ENCODE peak calls at places on chromosomes 5 and 9, in ten cellular contexts. One of them, this sample, is unnamed.
A peak's percentile ranks its signal among the peaks of the same experiment; 100 is the strongest.

GRCh38 chr5:77936365-77936693 is 160.2 kb upstream of the TBCA start:
- DNase-seq in fibroblast of pulmonary artery: no peak
- DNase-seq in neural progenitor cell: no peak
- DNase-seq in epithelial cell of esophagus: no peak
- DNase-seq in dorsolateral prefrontal cortex: no peak
- DNase-seq in endothelial cell: no peak
- DNase-seq in glutamatergic neuron: no peak
- DNase-seq in B cell: no peak
- DNase-seq in mammary epithelial cell: no peak
- DNase-seq in fibroblast of mammary gland: no peak
- DNase-seq in this sample: no peak

GRCh38 chr5:1167728-1168709 is 33.4 kb upstream of the SLC6A19 start:
- DNase-seq in fibroblast of pulmonary artery: peak; percentile 82
- DNase-seq in neural progenitor cell: peak; percentile 82
- DNase-seq in epithelial cell of esophagus: peak; percentile 69
- DNase-seq in dorsolateral prefrontal cortex: peak; percentile 54
- DNase-seq in endothelial cell: peak; percentile 81
- DNase-seq in glutamatergic neuron: peak; percentile 78
- DNase-seq in B cell: peak; percentile 82
- DNase-seq in mammary epithelial cell: peak; percentile 56
- DNase-seq in fibroblast of mammary gland: peak; percentile 65
- DNase-seq in this sample: peak; percentile 79

GRCh38 chr9:133168432-133168831 is 4.7 kb upstream of the GBGT1 start:
- DNase-seq in fibroblast of pulmonary artery: no peak
- DNase-seq in neural progenitor cell: no peak
- DNase-seq in epithelial cell of esophagus: peak; percentile 24
- DNase-seq in dorsolateral prefrontal cortex: no peak
- DNase-seq in endothelial cell: no peak
- DNase-seq in glutamatergic neuron: no peak
- DNase-seq in B cell: no peak
- DNase-seq in mammary epithelial cell: no peak
- DNase-seq in fibroblast of mammary gland: no peak
- DNase-seq in this sample: no peak

GRCh38 chr9:76227165-76227564 is 167.1 kb downstream of the RFK start:
- DNase-seq in fibroblast of pulmonary artery: no peak
- DNase-seq in neural progenitor cell: no peak
- DNase-seq in epithelial cell of esophagus: no peak
- DNase-seq in dorsolateral prefrontal cortex: no peak
- DNase-seq in endothelial cell: no peak
- DNase-seq in glutamatergic neuron: no peak
- DNase-seq in B cell: no peak
- DNase-seq in mammary epithelial cell: no peak
- DNase-seq in fibroblast of mammary gland: no peak
- DNase-seq in this sample: no peak

GRCh38 chr9:124844291-124844690 is 9.0 kb upstream of the WDR38 start:
- DNase-seq in fibroblast of pulmonary artery: no peak
- DNase-seq in neural progenitor cell: no peak
- DNase-seq in epithelial cell of esophagus: no peak
- DNase-seq in dorsolateral prefrontal cortex: no peak
- DNase-seq in endothelial cell: no peak
- DNase-seq in glutamatergic neuron: no peak
- DNase-seq in B cell: no peak
- DNase-seq in mammary epithelial cell: no peak
- DNase-seq in fibroblast of mammary gland: no peak
- DNase-seq in this sample: no peak

GRCh38 chr5:69211200-69211599 is 21.8 kb downstream of the CENPH start:
- DNase-seq in fibroblast of pulmonary artery: no peak
- DNase-seq in neural progenitor cell: no peak
- DNase-seq in epithelial cell of esophagus: no peak
- DNase-seq in dorsolateral prefrontal cortex: no peak
- DNase-seq in endothelial cell: no peak
- DNase-seq in glutamatergic neuron: no peak
- DNase-seq in B cell: no peak
- DNase-seq in mammary epithelial cell: no peak
- DNase-seq in fibroblast of mammary gland: no peak
- DNase-seq in this sample: no peak

GRCh38 chr5:81688215-81688614 is 62.7 kb downstream of the SSBP2 start:
- DNase-seq in fibroblast of pulmonary artery: no peak
- DNase-seq in neural progenitor cell: no peak
- DNase-seq in epithelial cell of esophagus: no peak
- DNase-seq in dorsolateral prefrontal cortex: no peak
- DNase-seq in endothelial cell: no peak
- DNase-seq in glutamatergic neuron: no peak
- DNase-seq in B cell: no peak
- DNase-seq in mammary epithelial cell: peak; percentile 9
- DNase-seq in fibroblast of mammary gland: no peak
- DNase-seq in this sample: no peak

GRCh38 chr9:90515550-90515949 is 127.1 kb downstream of the DIRAS2 start:
- DNase-seq in fibroblast of pulmonary artery: no peak
- DNase-seq in neural progenitor cell: no peak
- DNase-seq in epithelial cell of esophagus: no peak
- DNase-seq in dorsolateral prefrontal cortex: no peak
- DNase-seq in endothelial cell: no peak
- DNase-seq in glutamatergic neuron: no peak
- DNase-seq in B cell: no peak
- DNase-seq in mammary epithelial cell: no peak
- DNase-seq in fibroblast of mammary gland: no peak
- DNase-seq in this sample: no peak

GRCh38 chr9:2991292-2991691 is 147.4 kb upstream of the PUM3 start:
- DNase-seq in fibroblast of pulmonary artery: peak; percentile 1
- DNase-seq in neural progenitor cell: no peak
- DNase-seq in epithelial cell of esophagus: no peak
- DNase-seq in dorsolateral prefrontal cortex: no peak
- DNase-seq in endothelial cell: no peak
- DNase-seq in glutamatergic neuron: no peak
- DNase-seq in B cell: no peak
- DNase-seq in mammary epithelial cell: no peak
- DNase-seq in fibroblast of mammary gland: no peak
- DNase-seq in this sample: no peak

DNA sequence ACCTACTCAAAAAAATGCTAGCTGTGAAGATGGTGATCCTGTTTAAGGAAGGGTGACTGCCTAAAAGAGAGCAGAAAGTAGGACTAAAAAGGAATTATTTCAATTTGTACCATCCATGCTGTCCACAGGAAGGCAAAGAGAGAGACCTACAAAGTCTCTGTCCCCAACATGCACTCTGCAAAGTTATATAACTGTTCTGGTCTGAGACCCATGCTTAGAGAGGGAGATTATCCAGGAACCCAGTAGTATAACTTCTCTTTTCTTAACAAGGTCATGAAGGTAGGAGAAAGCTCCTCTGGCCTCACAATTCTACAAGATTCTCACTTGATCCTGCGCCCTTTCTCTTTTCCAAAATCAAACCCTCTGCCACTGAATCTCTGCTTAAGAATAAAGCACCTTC is 25.8 kb downstream of the SLC22A4 start:
- DNase-seq in fibroblast of pulmonary artery: no peak
- DNase-seq in neural progenitor cell: no peak
- DNase-seq in epithelial cell of esophagus: no peak
- DNase-seq in dorsolateral prefrontal cortex: no peak
- DNase-seq in endothelial cell: no peak
- DNase-seq in glutamatergic neuron: no peak
- DNase-seq in B cell: no peak
- DNase-seq in mammary epithelial cell: no peak
- DNase-seq in fibroblast of mammary gland: no peak
- DNase-seq in this sample: no peak
- TF ChIP-seq CTCF in fibroblast of pulmonary artery: no peak
- TF ChIP-seq CTCF in neural progenitor cell: no peak
- TF ChIP-seq CTCF in epithelial cell of esophagus: no peak
- TF ChIP-seq CTCF in dorsolateral prefrontal cortex: no peak
- TF ChIP-seq CTCF in endothelial cell: no peak
- TF ChIP-seq CTCF in glutamatergic neuron: no peak
- TF ChIP-seq CTCF in B cell: no peak
- TF ChIP-seq CTCF in mammary epithelial cell: no peak
- TF ChIP-seq CTCF in fibroblast of mammary gland: no peak
- TF ChIP-seq CTCF in this sample: no peak

DNA sequence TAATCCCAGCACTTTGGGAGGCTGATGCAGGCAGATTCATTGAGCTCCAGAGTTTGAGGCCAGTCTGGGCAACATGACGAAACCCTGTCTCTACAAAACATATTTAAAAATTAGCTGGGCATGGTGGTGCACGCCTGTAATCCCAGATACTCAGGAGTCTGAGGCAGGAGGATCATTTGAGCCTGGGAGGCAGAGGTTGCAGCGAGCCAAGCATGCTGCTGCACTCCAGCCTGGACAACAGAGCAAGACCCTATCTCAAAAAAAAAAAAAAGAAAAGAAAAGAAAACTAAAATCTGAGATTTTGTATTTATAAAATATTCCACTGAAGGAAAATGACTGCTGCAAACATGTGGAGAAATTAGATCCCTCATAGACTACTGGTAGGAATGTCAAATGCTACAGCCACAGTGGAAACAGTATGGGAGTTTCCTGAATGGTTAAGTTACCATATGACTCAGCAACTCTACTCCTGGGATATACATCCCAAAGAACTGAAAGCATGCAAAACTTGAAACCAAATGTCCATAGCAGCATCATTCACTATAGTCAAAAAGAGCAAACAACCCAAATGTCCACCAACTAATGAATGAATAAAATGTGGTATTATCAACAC is 106.1 kb downstream of the UBAP2 start:
- DNase-seq in fibroblast of pulmonary artery: peak; percentile 85
- DNase-seq in neural progenitor cell: no peak
- DNase-seq in epithelial cell of esophagus: peak; percentile 69
- DNase-seq in dorsolateral prefrontal cortex: no peak
- DNase-seq in endothelial cell: no peak
- DNase-seq in glutamatergic neuron: no peak
- DNase-seq in B cell: no peak
- DNase-seq in mammary epithelial cell: peak; percentile 63
- DNase-seq in fibroblast of mammary gland: peak; percentile 77
- DNase-seq in this sample: no peak
- TF ChIP-seq CTCF in fibroblast of pulmonary artery: peak; percentile 59
- TF ChIP-seq CTCF in neural progenitor cell: no peak
- TF ChIP-seq CTCF in epithelial cell of esophagus: peak; percentile 39
- TF ChIP-seq CTCF in dorsolateral prefrontal cortex: no peak
- TF ChIP-seq CTCF in endothelial cell: no peak
- TF ChIP-seq CTCF in glutamatergic neuron: no peak
- TF ChIP-seq CTCF in B cell: no peak
- TF ChIP-seq CTCF in mammary epithelial cell: peak; percentile 31
- TF ChIP-seq CTCF in fibroblast of mammary gland: peak; percentile 56
- TF ChIP-seq CTCF in this sample: no peak

GRCh38 chr9:88711719-88712118 is 176.7 kb downstream of the NXNL2 start:
- DNase-seq in fibroblast of pulmonary artery: no peak
- DNase-seq in neural progenitor cell: no peak
- DNase-seq in epithelial cell of esophagus: no peak
- DNase-seq in dorsolateral prefrontal cortex: no peak
- DNase-seq in endothelial cell: no peak
- DNase-seq in glutamatergic neuron: no peak
- DNase-seq in B cell: no peak
- DNase-seq in mammary epithelial cell: no peak
- DNase-seq in fibroblast of mammary gland: no peak
- DNase-seq in this sample: no peak

GRCh38 chr9:88702985-88703384 is 168.0 kb downstream of the NXNL2 start:
- DNase-seq in fibroblast of pulmonary artery: no peak
- DNase-seq in neural progenitor cell: no peak
- DNase-seq in epithelial cell of esophagus: no peak
- DNase-seq in dorsolateral prefrontal cortex: no peak
- DNase-seq in endothelial cell: no peak
- DNase-seq in glutamatergic neuron: no peak
- DNase-seq in B cell: no peak
- DNase-seq in mammary epithelial cell: no peak
- DNase-seq in fibroblast of mammary gland: no peak
- DNase-seq in this sample: no peak

GRCh38 chr9:88710449-88710848 is 175.5 kb downstream of the NXNL2 start:
- DNase-seq in fibroblast of pulmonary artery: no peak
- DNase-seq in neural progenitor cell: no peak
- DNase-seq in epithelial cell of esophagus: peak; percentile 5
- DNase-seq in dorsolateral prefrontal cortex: no peak
- DNase-seq in endothelial cell: no peak
- DNase-seq in glutamatergic neuron: no peak
- DNase-seq in B cell: no peak
- DNase-seq in mammary epithelial cell: no peak
- DNase-seq in fibroblast of mammary gland: no peak
- DNase-seq in this sample: no peak

DNA sequence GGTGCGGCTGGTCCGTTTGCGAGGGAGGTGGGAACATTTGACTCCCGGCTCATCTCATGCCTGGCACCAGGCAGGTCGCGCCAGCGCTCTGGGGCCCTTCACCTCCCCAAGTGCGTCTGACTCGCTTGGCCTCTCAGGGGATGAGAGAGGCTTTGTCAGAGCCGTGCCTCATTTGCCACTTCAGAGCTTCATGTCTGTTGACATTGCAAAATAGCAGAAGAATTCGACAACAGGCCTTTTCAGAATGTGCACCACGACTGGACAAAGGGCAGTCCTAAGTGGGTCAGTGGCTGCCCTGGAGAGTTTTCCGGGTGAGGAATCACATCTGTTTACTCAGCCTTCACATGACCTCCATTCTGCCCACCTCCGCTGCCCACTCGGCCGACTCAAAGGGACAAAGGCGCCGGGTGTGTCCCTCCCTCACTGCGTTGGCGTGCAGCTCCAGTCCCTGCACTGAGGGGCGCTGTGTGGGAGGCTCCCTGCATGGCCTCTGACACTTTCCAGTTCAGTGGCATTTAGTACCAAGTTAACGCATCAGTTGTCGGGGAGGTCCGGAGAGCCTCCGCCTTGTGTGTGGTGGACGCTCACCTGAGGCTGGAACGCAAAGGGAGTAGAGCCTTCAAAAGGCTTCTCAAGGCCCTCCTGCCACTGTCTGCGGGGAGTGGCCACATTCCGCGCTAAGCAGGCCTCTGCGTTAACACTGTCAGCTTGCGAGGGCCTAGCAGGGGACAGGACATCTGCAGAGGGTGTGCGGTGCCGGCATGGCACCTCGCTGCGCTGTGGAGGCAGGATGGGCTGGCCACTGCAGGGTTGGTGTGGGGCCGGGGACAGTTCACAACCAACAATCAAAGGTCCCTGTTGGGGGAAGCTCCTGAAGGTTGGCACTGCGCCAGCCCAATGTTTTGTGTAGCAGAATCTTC is 171.5 kb downstream of the NXNL2 start:
- DNase-seq in fibroblast of pulmonary artery: no peak
- DNase-seq in neural progenitor cell: peak; percentile 31
- DNase-seq in epithelial cell of esophagus: peak; percentile 14
- DNase-seq in dorsolateral prefrontal cortex: no peak
- DNase-seq in endothelial cell: no peak
- DNase-seq in glutamatergic neuron: no peak
- DNase-seq in B cell: no peak
- DNase-seq in mammary epithelial cell: no peak
- DNase-seq in fibroblast of mammary gland: no peak
- DNase-seq in this sample: no peak
- TF ChIP-seq CTCF in fibroblast of pulmonary artery: no peak
- TF ChIP-seq CTCF in neural progenitor cell: no peak
- TF ChIP-seq CTCF in epithelial cell of esophagus: no peak
- TF ChIP-seq CTCF in dorsolateral prefrontal cortex: no peak
- TF ChIP-seq CTCF in endothelial cell: no peak
- TF ChIP-seq CTCF in glutamatergic neuron: no peak
- TF ChIP-seq CTCF in B cell: no peak
- TF ChIP-seq CTCF in mammary epithelial cell: no peak
- TF ChIP-seq CTCF in fibroblast of mammary gland: no peak
- TF ChIP-seq CTCF in this sample: no peak

GRCh38 chr9:1434082-1434481 is 383.9 kb downstream of the DMRT2 start:
- DNase-seq in fibroblast of pulmonary artery: no peak
- DNase-seq in neural progenitor cell: no peak
- DNase-seq in epithelial cell of esophagus: peak; percentile 22
- DNase-seq in dorsolateral prefrontal cortex: no peak
- DNase-seq in endothelial cell: peak; percentile 8
- DNase-seq in glutamatergic neuron: no peak
- DNase-seq in B cell: no peak
- DNase-seq in mammary epithelial cell: no peak
- DNase-seq in fibroblast of mammary gland: no peak
- DNase-seq in this sample: no peak

GRCh38 chr9:1427856-1428255 is 377.7 kb downstream of the DMRT2 start:
- DNase-seq in fibroblast of pulmonary artery: no peak
- DNase-seq in neural progenitor cell: no peak
- DNase-seq in epithelial cell of esophagus: no peak
- DNase-seq in dorsolateral prefrontal cortex: no peak
- DNase-seq in endothelial cell: no peak
- DNase-seq in glutamatergic neuron: no peak
- DNase-seq in B cell: no peak
- DNase-seq in mammary epithelial cell: no peak
- DNase-seq in fibroblast of mammary gland: no peak
- DNase-seq in this sample: no peak

GRCh38 chr9:1429328-1429727 is 379.2 kb downstream of the DMRT2 start:
- DNase-seq in fibroblast of pulmonary artery: peak; percentile 1
- DNase-seq in neural progenitor cell: no peak
- DNase-seq in epithelial cell of esophagus: peak; percentile 65
- DNase-seq in dorsolateral prefrontal cortex: no peak
- DNase-seq in endothelial cell: peak; percentile 41
- DNase-seq in glutamatergic neuron: peak; percentile 27
- DNase-seq in B cell: no peak
- DNase-seq in mammary epithelial cell: no peak
- DNase-seq in fibroblast of mammary gland: peak; percentile 30
- DNase-seq in this sample: no peak
- TF ChIP-seq CTCF in fibroblast of pulmonary artery: no peak
- TF ChIP-seq CTCF in neural progenitor cell: no peak
- TF ChIP-seq CTCF in epithelial cell of esophagus: peak; percentile 82
- TF ChIP-seq CTCF in dorsolateral prefrontal cortex: no peak
- TF ChIP-seq CTCF in endothelial cell: no peak
- TF ChIP-seq CTCF in glutamatergic neuron: no peak
- TF ChIP-seq CTCF in B cell: no peak
- TF ChIP-seq CTCF in mammary epithelial cell: no peak
- TF ChIP-seq CTCF in fibroblast of mammary gland: peak; percentile 40
- TF ChIP-seq CTCF in this sample: no peak